ENCODE peak calls at places on chromosomes 3 and 15, in ten cellular contexts. T, W, H, I, D, R, J, K, S and Z are unnamed samples.

GRCh38 chr15:78047631-78048409 is 29.7 kb downstream of the TBC1D2B start:
- DNase-seq in K (no peak), J (no peak), H (no peak), I (no peak), T (no peak), W (no peak), R (no peak), D (peak), S (no peak), Z (no peak)

GRCh38 chr3:48125886-48126622 is 62.2 kb downstream of the CDC25A start:
- DNase-seq in I (no peak), H (no peak), D (no peak), S (no peak), W (no peak), T (no peak), K (no peak), J (no peak), R (no peak), Z (no peak)

GRCh38 chr3:179991877-179992276 is 44.9 kb downstream of the PEX5L start:
- DNase-seq in W (no peak), D (no peak), J (no peak), H (no peak), S (no peak), I (peak), R (no peak), K (no peak), T (no peak), Z (no peak)

GRCh38 chr3:191528589-191528988 is 67.6 kb downstream of the PYDC2 start:
- DNase-seq in H (no peak), I (peak), K (no peak), T (no peak), W (no peak), D (no peak), J (no peak), R (no peak), S (no peak), Z (no peak)

GRCh38 chr3:192223815-192224214 is 503.5 kb downstream of the FGF12 start:
- DNase-seq in K (no peak), I (no peak), R (no peak), H (no peak), J (no peak), W (no peak), T (no peak), D (no peak), S (no peak), Z (no peak)

GRCh38 chr3:119571688-119572087 is 7.6 kb upstream of the ADPRH start:
- DNase-seq in S (no peak), J (no peak), W (no peak), D (no peak), I (no peak), H (no peak), R (no peak), K (no peak), T (no peak), Z (no peak)

GRCh38 chr3:59444293-59444671 is 394.5 kb upstream of the CFAP20DC start:
- DNase-seq in R (no peak), S (no peak), W (no peak), J (no peak), K (no peak), T (no peak), D (peak), H (no peak), I (no peak), Z (no peak)

GRCh38 chr3:138862531-138862923 is 27.8 kb upstream of the PIK3CB start:
- DNase-seq in T (no peak), W (peak), J (no peak), D (no peak), S (peak), I (peak), K (no peak), R (no peak), H (peak), Z (no peak)

GRCh38 chr3:184687363-184688049 is 24.4 kb downstream of the MAGEF1 start:
- DNase-seq in J (no peak), H (peak), W (no peak), D (peak), K (peak), T (no peak), I (no peak), S (no peak), R (no peak), Z (no peak)

GRCh38 chr3:170488802-170489201 is 70.1 kb downstream of the CLDN11 start:
- DNase-seq in H (no peak), R (no peak), S (no peak), W (no peak), J (no peak), T (peak), I (peak), K (no peak), D (no peak), Z (no peak)

GRCh38 chr15:24856397-24857093 is 98.2 kb upstream of the SNRPN start:
- DNase-seq in J (peak), I (no peak), H (no peak), R (peak), S (no peak), D (no peak), T (no peak), W (peak), K (peak), Z (no peak)

GRCh38 chr3:17801131-17801530 is 58.7 kb upstream of the TBC1D5 start:
- DNase-seq in I (no peak), D (no peak), K (no peak), H (no peak), S (no peak), W (no peak), R (no peak), J (no peak), T (no peak), Z (no peak)

GRCh38 chr15:57554063-57554820 is 37.5 kb upstream of the MYZAP start:
- DNase-seq in T (peak), R (no peak), J (no peak), I (peak), W (no peak), D (no peak), K (no peak), S (peak), H (no peak), Z (no peak)

GRCh38 chr15:74209997-74210573 is 7.5 kb upstream of the STRA6 start:
- DNase-seq in J (no peak), R (no peak), I (peak), T (no peak), D (no peak), W (no peak), S (no peak), H (no peak), K (no peak), Z (no peak)

GRCh38 chr15:49082960-49083359 is 36.7 kb upstream of the SECISBP2L start:
- DNase-seq in H (no peak), T (no peak), W (no peak), S (no peak), I (no peak), K (no peak), J (no peak), D (no peak), R (no peak), Z (no peak)

GRCh38 chr15:101453123-101454120 is 36.1 kb downstream of the PCSK6 start:
- DNase-seq in W (no peak), I (no peak), K (no peak), H (no peak), J (peak), S (no peak), T (no peak), R (no peak), D (no peak), Z (no peak)

GRCh38 chr3:42439461-42440075 is 29.2 kb upstream of the LYZL4 start:
- DNase-seq in K (no peak), S (no peak), I (no peak), D (no peak), J (no peak), R (no peak), T (no peak), H (no peak), W (no peak), Z (no peak)

GRCh38 chr3:65907232-65908130 is 131.2 kb downstream of the MAGI1 start:
- DNase-seq in K (no peak), T (no peak), I (no peak), R (no peak), H (no peak), W (no peak), J (no peak), S (no peak), D (no peak), Z (no peak)

GRCh38 chr15:88393719-88394519 is 73.3 kb downstream of the MRPL46 start:
- DNase-seq in R (no peak), D (no peak), T (no peak), K (no peak), I (peak), S (no peak), W (no peak), J (peak), H (no peak), Z (no peak)

GRCh38 chr15:53074221-53074620 is 284.1 kb upstream of the ONECUT1 start:
- DNase-seq in J (no peak), T (no peak), K (no peak), H (no peak), R (no peak), I (no peak), W (no peak), S (no peak), D (no peak), Z (no peak)

GRCh38 chr15:88849376-88850122 is 45.8 kb downstream of the HAPLN3 start:
- DNase-seq in J (no peak), T (no peak), D (no peak), R (no peak), S (no peak), I (no peak), W (no peak), H (no peak), K (peak), Z (no peak)

GRCh38 chr3:45688194-45688881 is 858 bp upstream of the SACM1L start:
- DNase-seq in S (no peak), W (peak), K (peak), J (no peak), R (peak), H (peak), I (no peak), T (peak), D (peak), Z (peak)

GRCh38 chr3:153927107-153927506 is 194.1 kb upstream of the ARHGEF26 start:
- DNase-seq in H (no peak), I (peak), J (no peak), S (no peak), D (no peak), K (no peak), R (no peak), W (no peak), T (peak), Z (no peak)

GRCh38 chr15:29139540-29140459 is 129.8 kb downstream of the NSMCE3 start:
- DNase-seq in W (peak), D (peak), J (peak), T (peak), K (peak), I (no peak), S (peak), R (peak), H (peak), Z (peak)

GRCh38 chr3:116198087-116198486 is 247.2 kb downstream of the LSAMP start:
- DNase-seq in J (no peak), K (no peak), I (no peak), D (no peak), H (no peak), T (no peak), W (no peak), S (no peak), R (no peak), Z (no peak)

GRCh38 chr3:157502916-157503620 is at the start of gene VEPH1:
- DNase-seq in D (no peak), I (peak), J (no peak), H (peak), T (no peak), W (no peak), S (no peak), R (no peak), K (peak), Z (no peak)

GRCh38 chr15:64842099-64842940 is 605 bp downstream of the PLEKHO2 start:
- DNase-seq in H (no peak), J (peak), R (no peak), D (peak), K (peak), S (no peak), T (peak), W (peak), I (peak), Z (no peak)

GRCh38 chr3:129022114-129022994 is 21.2 kb downstream of the EFCC1 start:
- DNase-seq in I (no peak), H (peak), W (no peak), R (no peak), D (no peak), T (no peak), K (no peak), S (peak), J (no peak), Z (no peak)

GRCh38 chr3:169812124-169812843 is 386 bp upstream of the LRRIQ4 start:
- DNase-seq in J (peak), I (peak), R (peak), H (peak), T (peak), W (peak), D (peak), K (peak), S (peak), Z (peak)

GRCh38 chr15:38899300-38899699 is 334.7 kb upstream of the RASGRP1 start:
- DNase-seq in R (no peak), I (peak), J (no peak), H (no peak), W (no peak), D (no peak), T (peak), S (no peak), K (no peak), Z (no peak)

GRCh38 chr3:128619146-128619890 is 31.3 kb downstream of the RPN1 start:
- DNase-seq in I (peak), R (no peak), S (no peak), W (no peak), D (peak), K (no peak), J (no peak), H (no peak), T (peak), Z (no peak)

GRCh38 chr3:195703776-195704175 is 17.0 kb upstream of the MUC20 start:
- DNase-seq in W (no peak), D (no peak), S (no peak), T (no peak), K (no peak), R (no peak), I (no peak), J (no peak), H (no peak), Z (no peak)

GRCh38 chr3:59546522-59546921 is 496.7 kb upstream of the CFAP20DC start:
- DNase-seq in W (no peak), D (no peak), H (no peak), J (no peak), S (no peak), T (no peak), R (no peak), K (no peak), I (no peak), Z (no peak)

GRCh38 chr3:40292637-40293036 is 16.9 kb upstream of the EIF1B start:
- DNase-seq in T (no peak), I (no peak), D (no peak), R (no peak), K (no peak), S (no peak), W (no peak), J (no peak), H (no peak), Z (no peak)

GRCh38 chr15:85906028-85906427 is 111.3 kb upstream of the KLHL25 start:
- DNase-seq in T (no peak), W (no peak), S (no peak), I (no peak), K (no peak), R (no peak), J (no peak), H (no peak), D (no peak), Z (no peak)

GRCh38 chr3:127590282-127590592 is 296 bp downstream of the TPRA1 start:
- DNase-seq in H (peak), T (peak), S (no peak), K (peak), D (peak), R (no peak), J (no peak), I (no peak), W (no peak), Z (peak)

GRCh38 chr15:70111203-70112017 is 13.7 kb upstream of the TLE3 start:
- DNase-seq in D (no peak), J (no peak), I (no peak), K (peak), W (peak), H (peak), S (peak), R (peak), T (no peak), Z (no peak)

GRCh38 chr3:177714945-177715344 is 517.7 kb upstream of the TBL1XR1 start:
- DNase-seq in K (no peak), T (no peak), D (no peak), W (no peak), R (no peak), I (no peak), H (no peak), S (no peak), J (no peak), Z (no peak)

GRCh38 chr15:25732191-25732590 is 130.9 kb downstream of the ATP10A start:
- DNase-seq in D (no peak), S (no peak), T (no peak), J (peak), K (no peak), R (no peak), W (no peak), I (no peak), H (no peak), Z (no peak)

DNA sequence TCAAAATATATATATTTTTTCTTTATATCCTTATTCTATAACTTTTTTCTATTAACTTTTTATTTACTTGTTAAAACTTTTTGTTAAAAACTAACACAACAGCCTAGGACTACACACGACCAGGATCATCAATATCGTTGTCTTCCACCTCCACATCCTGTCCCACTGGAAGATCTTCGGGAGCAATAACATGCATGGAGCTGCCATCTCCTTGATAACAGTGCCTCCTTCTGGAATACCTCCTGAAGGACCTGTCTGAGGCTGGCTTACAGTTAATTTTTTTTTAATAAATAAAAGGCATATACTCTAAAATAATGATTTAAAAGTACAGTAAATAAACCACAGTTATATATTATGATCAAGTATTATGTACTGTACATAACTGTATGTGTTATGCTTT is 58.9 kb downstream of the SFMBT1 start:
- DNase-seq in J (no peak), I (peak), K (no peak), S (no peak), W (peak), H (no peak), D (no peak), R (no peak), T (no peak), Z (no peak)
- TF ChIP-seq CTCF in J (no peak), I (peak), K (no peak), S (no peak), W (no peak), H (peak), D (peak), R (no peak), T (no peak), Z (no peak)

DNA sequence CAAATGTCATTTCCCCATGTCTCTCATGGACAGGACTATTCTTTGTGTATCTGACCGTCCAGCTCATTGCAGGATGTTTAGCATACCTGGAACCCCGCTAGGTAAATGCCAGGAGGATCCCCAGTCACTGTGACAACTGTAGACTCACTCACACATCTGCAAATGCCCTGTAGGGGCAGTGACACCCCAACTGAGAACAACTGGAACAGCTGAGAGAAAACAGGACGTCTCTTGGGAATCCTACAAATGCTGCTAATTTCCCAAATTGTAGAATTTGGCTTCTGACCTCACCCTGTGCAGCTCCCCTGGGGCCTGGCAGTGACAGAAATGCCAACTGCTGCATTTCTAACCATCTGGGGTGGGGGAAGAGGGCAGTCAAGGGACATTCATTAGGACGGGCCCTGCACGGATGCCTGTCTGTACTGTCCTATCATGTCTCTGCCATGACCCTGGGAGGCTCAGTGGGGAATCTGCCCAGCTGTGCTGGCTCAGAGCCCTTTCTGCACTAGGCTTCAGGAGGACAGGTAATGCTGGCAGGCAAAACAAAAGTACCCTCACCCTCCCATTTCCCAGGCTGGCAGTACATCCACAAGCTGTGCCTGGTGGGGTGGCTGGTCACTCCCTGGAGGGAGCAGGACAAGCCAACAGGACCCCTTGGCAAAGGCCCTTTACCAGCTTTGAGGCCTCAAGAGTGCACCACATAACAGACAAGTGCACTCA is 30.4 kb downstream of the RAB6B start:
- DNase-seq in R (no peak), T (no peak), I (no peak), J (no peak), D (no peak), W (no peak), S (no peak), H (no peak), K (no peak), Z (no peak)
- TF ChIP-seq CTCF in R (no peak), T (no peak), I (no peak), J (no peak), D (no peak), W (no peak), S (no peak), H (no peak), K (no peak), Z (no peak)

GRCh38 chr3:51100543-51100851 is 284.6 kb upstream of the MANF start:
- DNase-seq in J (no peak), S (no peak), D (no peak), T (no peak), R (no peak), H (no peak), W (no peak), I (no peak), K (no peak), Z (no peak)

DNA sequence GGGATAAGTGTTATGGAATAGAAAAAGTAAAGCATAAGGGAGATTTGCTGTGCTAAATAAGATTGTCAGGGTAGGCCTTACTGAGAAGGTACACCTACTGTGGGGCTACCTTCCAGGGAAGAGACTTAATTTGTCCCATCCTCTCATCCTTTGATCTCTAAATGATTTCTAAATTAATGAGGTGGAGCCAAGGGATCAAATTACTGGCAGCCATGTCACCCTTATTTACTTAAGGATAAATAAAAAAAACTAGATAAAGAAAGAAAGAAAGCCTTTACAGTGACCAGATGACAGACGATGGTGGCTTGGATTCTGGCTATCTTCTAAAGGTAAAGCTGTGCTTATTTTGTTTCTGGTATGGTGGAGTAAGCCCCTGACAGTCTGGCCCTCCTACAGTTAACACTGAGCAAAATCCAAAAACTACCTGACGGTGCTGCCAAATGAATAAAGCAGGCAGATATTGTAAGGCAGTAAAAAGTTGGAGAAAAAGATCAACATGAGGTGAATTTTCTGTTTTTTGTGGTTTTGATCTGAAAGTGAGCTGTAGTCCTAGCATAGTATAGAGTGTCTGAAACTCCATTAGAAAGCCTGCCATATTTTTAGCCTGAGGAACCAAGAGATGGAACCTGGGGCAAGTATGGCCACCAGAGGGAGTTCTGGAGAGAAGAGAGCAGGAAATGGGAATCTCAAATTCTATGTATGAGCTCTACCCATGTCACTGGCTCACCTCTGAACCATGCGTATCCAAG is 285.1 kb upstream of the MANF start:
- DNase-seq in K (peak), D (peak), S (peak), I (peak), J (no peak), R (no peak), W (peak), T (peak), H (peak), Z (peak)
- TF ChIP-seq CTCF in K (peak), D (peak), S (no peak), I (peak), J (peak), R (peak), W (peak), T (peak), H (peak), Z (no peak)

GRCh38 chr15:87034886-87035285 is 955.2 kb downstream of the AGBL1 start:
- DNase-seq in T (no peak), J (no peak), D (no peak), S (no peak), I (no peak), R (no peak), K (no peak), W (no peak), H (no peak), Z (no peak)
- TF ChIP-seq CTCF in T (no peak), J (no peak), D (no peak), S (no peak), I (no peak), R (no peak), K (no peak), W (no peak), H (no peak), Z (no peak)

GRCh38 chr3:34178415-34178814 is 380.0 kb downstream of the PDCD6IP start:
- DNase-seq in W (no peak), D (no peak), I (no peak), H (no peak), R (no peak), K (no peak), S (no peak), J (no peak), T (no peak), Z (no peak)
- TF ChIP-seq CTCF in W (no peak), D (no peak), I (no peak), H (no peak), R (no peak), K (no peak), S (no peak), J (no peak), T (no peak), Z (no peak)

GRCh38 chr3:85142626-85143025 is 183.8 kb downstream of the CADM2 start:
- DNase-seq in D (no peak), I (no peak), H (no peak), W (no peak), R (no peak), S (no peak), T (no peak), J (no peak), K (no peak), Z (no peak)
- TF ChIP-seq CTCF in D (no peak), I (no peak), H (no peak), W (no peak), R (no peak), S (no peak), T (no peak), J (no peak), K (no peak), Z (no peak)